ENCODE peak calls at places on chromosomes 11 and 22, in six cellular contexts. E is HT1080; R is C1 segment of cervical spinal cord; N is neural crest cell; O is activated T-cell treated with anti-CD3 and anti-CD28 coated beads, Interleukin-2, amount 50 U/mL, for 1 hour; J is NCI-H1105. Z is an unnamed sample.

GRCh38 chr11:69653406-69653960 is 12.5 kb downstream of the CCND1 start:
- DNase-seq in E (no peak), R (no peak), N (no peak), O (no peak), J (no peak), Z (no peak)

GRCh38 chr11:63763506-63764200 is 4.9 kb downstream of the ZFTA start:
- DNase-seq in E (no peak), R (no peak), N (peak), O (no peak), J (no peak), Z (no peak)

GRCh38 chr22:44386386-44387035 is 73.8 kb upstream of the SHISAL1 start:
- DNase-seq in E (no peak), R (no peak), N (no peak), O (no peak), J (no peak), Z (no peak)

GRCh38 chr11:118628031-118628430 is 20.6 kb downstream of the PHLDB1 start:
- DNase-seq in E (no peak), R (no peak), N (no peak), O (no peak), J (no peak), Z (no peak)

GRCh38 chr11:124872741-124873140 is 7.5 kb downstream of the ROBO3 start:
- DNase-seq in E (no peak), R (no peak), N (no peak), O (no peak), J (no peak), Z (no peak)

GRCh38 chr11:70528046-70528793 is 129.9 kb downstream of the CTTN start:
- DNase-seq in E (no peak), R (no peak), N (no peak), O (no peak), J (no peak), Z (no peak)

GRCh38 chr11:69644962-69645675 is 4.2 kb downstream of the CCND1 start:
- DNase-seq in E (no peak), R (no peak), N (no peak), O (no peak), J (no peak), Z (no peak)

GRCh38 chr22:33476206-33476605 is 418.0 kb upstream of the SYN3 start:
- DNase-seq in E (no peak), R (no peak), N (no peak), O (no peak), J (no peak), Z (no peak)

GRCh38 chr11:35419713-35420333 is 465 bp upstream of the SLC1A2 start:
- DNase-seq in E (no peak), R (no peak), N (no peak), O (no peak), J (no peak), Z (no peak)

GRCh38 chr22:37930270-37930951 is 23.0 kb downstream of the C22orf23 start:
- DNase-seq in E (peak), R (no peak), N (no peak), O (no peak), J (no peak), Z (no peak)

GRCh38 chr11:30586251-30587144 is at the start of gene MPPED2:
- DNase-seq in E (no peak), R (no peak), N (peak), O (peak), J (peak), Z (no peak)

Z was measured in GM12878.